ENCODE peak calls at places on chromosomes 11 and 22, in ten cellular contexts. K is ovary, E is transverse colon, M is HepG2, Q is tibial nerve, D is A549, W is SK-N-SH, P is upper lobe of left lung, C is H1, R is stomach. O is an unnamed sample.

GRCh38 chr11:6538456-6538855 is 41.4 kb downstream of the DNHD1 start:
- DNase-seq in K (no peak), E (no peak), M (no peak), Q (no peak), D (no peak), W (no peak), P (peak), C (no peak), R (no peak), O (no peak)

GRCh38 chr11:120061036-120061760 is 76.7 kb downstream of the TRIM29 start:
- DNase-seq in K (no peak), E (no peak), M (no peak), Q (no peak), D (no peak), W (no peak), P (no peak), C (no peak), R (no peak), O (peak)

GRCh38 chr11:78514922-78515502 is 59.7 kb downstream of the NARS2 start:
- DNase-seq in K (no peak), E (no peak), M (no peak), Q (no peak), D (no peak), W (peak), P (no peak), C (no peak), R (no peak), O (no peak)

GRCh38 chr22:33325232-33326004 is 267.2 kb upstream of the SYN3 start:
- DNase-seq in K (no peak), E (no peak), M (no peak), Q (no peak), D (no peak), W (no peak), P (no peak), C (no peak), R (no peak), O (no peak)

GRCh38 chr22:20982563-20982882 is 426 bp downstream of the LZTR1 start:
- DNase-seq in K (no peak), E (no peak), M (no peak), Q (no peak), D (no peak), W (peak), P (no peak), C (no peak), R (no peak), O (no peak)

GRCh38 chr11:66624450-66624849 is 8.0 kb downstream of the RBM14 start:
- DNase-seq in K (no peak), E (no peak), M (no peak), Q (no peak), D (no peak), W (no peak), P (peak), C (no peak), R (no peak), O (no peak)

GRCh38 chr11:55106391-55106790 is 155.6 kb upstream of the TRIM48 start:
- DNase-seq in K (no peak), E (no peak), M (no peak), Q (no peak), D (peak), W (no peak), P (no peak), C (no peak), R (no peak), O (no peak)

GRCh38 chr11:12235945-12236743 is 125.8 kb downstream of the MICAL2 start:
- DNase-seq in K (no peak), E (peak), M (peak), Q (no peak), D (peak), W (peak), P (no peak), C (no peak), R (peak), O (no peak)

GRCh38 chr11:95499516-95500135 is 268.6 kb upstream of the SESN3 start:
- DNase-seq in K (no peak), E (no peak), M (no peak), Q (no peak), D (peak), W (no peak), P (no peak), C (no peak), R (no peak), O (no peak)

GRCh38 chr11:117657801-117658200 is 139.2 kb downstream of the DSCAML1 start:
- DNase-seq in K (no peak), E (no peak), M (no peak), Q (no peak), D (no peak), W (no peak), P (no peak), C (no peak), R (no peak), O (no peak)

DNA sequence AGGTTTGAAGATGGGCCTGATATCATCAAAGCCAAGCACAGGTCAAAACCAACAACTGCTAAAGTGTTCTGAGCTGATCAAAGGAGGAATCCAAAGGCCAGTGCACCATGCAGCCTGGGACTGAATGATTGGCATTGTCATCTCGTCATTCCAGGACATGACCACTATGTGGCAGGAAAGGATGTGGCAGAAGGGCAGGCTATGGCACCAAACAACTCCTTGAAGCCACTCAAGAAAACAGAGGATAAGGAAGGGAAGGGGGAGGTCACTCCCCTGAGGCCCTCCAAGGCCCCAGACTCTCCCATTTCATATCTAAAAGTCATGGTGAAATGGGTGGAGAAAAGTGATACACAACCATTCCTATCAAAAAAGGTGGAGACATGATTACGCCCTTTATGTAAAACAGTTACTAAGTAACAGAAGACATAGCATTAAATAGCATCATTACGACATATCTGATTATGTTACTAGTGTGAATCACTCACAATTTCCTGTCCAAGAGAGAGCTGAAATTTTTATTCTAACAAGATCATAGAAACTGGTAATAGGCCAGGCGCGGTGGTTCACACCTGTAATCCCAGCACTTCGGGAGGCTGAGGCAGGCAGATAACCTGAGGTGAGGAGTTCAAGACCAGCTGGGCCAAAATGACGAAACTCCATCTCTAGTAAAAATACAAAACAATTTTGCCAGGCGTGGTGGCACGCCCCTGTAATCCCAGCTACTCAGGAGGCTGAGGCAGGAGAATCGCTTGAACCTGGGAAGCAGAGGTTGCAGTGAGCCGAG is 49.3 kb downstream of the AHNAK start:
- DNase-seq in K (no peak), E (peak), M (peak), Q (no peak), D (peak), W (peak), P (no peak), C (no peak), R (peak), O (no peak)
- TF ChIP-seq EP300 in K (no peak), E (no peak), M (peak), Q (peak), D (no peak), W (no peak), P (no peak), C (no peak), R (no peak), O (no peak)

GRCh38 chr11:47731466-47731865 is 16.3 kb upstream of the AGBL2 start:
- DNase-seq in K (no peak), E (no peak), M (no peak), Q (no peak), D (no peak), W (no peak), P (no peak), C (no peak), R (no peak), O (no peak)
- H3K4me3 ChIP-seq in K (no peak), E (no peak), M (no peak), Q (no peak), D (no peak), W (no peak), P (no peak), C (no peak), R (no peak), O (no peak)

GRCh38 chr11:48014917-48015316 is 34.6 kb downstream of the PTPRJ start:
- DNase-seq in K (no peak), E (no peak), M (no peak), Q (no peak), D (no peak), W (no peak), P (no peak), C (no peak), R (no peak), O (no peak)

GRCh38 chr11:48013269-48013901 is 33.0 kb downstream of the PTPRJ start:
- DNase-seq in K (no peak), E (peak), M (peak), Q (no peak), D (peak), W (no peak), P (peak), C (no peak), R (peak), O (no peak)

GRCh38 chr11:48007677-48008076 is 27.3 kb downstream of the PTPRJ start:
- DNase-seq in K (no peak), E (no peak), M (no peak), Q (no peak), D (peak), W (no peak), P (no peak), C (no peak), R (no peak), O (no peak)

GRCh38 chr11:48012051-48012391 is 31.7 kb downstream of the PTPRJ start:
- DNase-seq in K (no peak), E (no peak), M (no peak), Q (no peak), D (no peak), W (no peak), P (no peak), C (no peak), R (no peak), O (no peak)

DNA sequence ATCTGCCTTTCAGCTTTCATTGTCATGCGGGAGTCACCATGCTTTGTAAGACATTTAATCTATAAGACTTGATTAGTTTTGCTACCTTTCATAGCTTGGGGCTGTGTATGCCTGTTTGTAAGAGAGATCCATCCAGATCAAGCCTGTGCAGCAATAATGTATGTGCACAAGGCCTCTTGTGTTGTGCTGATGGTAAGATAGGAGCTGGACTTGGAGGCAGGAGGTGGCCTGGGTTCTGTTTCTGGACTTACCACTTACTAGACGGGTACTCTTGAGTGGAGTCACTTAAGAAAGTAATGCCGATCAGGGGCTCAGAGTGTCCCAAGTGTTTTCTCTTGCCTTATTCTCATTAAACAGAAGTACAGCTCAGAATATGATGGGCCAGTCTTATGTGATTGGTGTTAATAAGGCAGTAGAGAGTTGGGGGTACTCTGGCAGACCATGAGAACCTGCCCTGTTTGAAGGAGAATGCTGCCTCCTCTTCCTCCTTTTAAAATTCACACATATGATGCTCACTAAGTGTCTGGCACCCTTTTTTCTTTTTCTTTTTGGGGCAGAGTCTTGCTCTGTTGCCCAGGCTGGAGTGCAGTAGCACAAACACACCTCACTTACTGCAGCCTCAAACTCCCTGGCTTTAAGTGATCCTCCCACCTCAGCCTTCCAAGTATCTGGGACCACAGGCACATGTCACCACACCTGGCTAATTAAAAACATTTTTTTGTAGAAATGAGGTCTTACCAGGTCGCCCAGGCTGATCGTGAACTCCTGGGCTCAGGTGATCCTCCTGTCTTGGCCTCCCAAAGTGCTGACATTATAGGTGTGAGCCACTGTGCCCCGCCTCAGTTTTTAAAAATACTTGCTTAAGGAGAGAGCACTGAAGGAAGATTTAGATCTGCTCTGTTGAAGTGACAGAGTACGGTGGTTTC is 31.0 kb downstream of the PTPRJ start:
- DNase-seq in K (no peak), E (no peak), M (no peak), Q (no peak), D (no peak), W (no peak), P (no peak), C (no peak), R (no peak), O (no peak)
- H3K27ac ChIP-seq in K (no peak), E (peak), M (no peak), Q (no peak), D (peak), W (no peak), P (peak), C (no peak), R (peak), O (no peak)

DNA sequence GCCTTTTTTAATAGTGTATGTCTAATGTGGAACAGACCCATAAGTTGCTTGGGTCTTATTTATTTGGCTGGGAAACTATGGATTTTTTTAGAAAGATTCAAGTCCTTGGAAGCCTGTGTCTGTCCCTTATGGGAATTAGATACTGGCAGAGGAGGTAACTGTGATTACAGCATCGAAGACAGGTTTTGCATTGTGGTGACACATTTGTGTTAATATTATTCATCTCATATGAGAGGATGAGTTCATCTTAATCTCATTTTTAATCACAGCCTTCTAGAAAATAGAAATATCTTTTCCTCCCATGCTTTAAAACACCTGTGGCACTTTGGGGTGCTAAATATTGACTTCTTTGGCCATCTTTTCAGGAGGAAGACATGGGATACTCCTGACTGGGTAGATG is 9.2 kb downstream of the TAB1 start:
- DNase-seq in K (no peak), E (no peak), M (no peak), Q (no peak), D (no peak), W (no peak), P (no peak), C (no peak), R (no peak), O (no peak)
- TF ChIP-seq EP300 in K (no peak), E (no peak), M (no peak), Q (no peak), D (no peak), W (no peak), P (no peak), C (no peak), R (no peak), O (no peak)

GRCh38 chr11:64876226-64876750 is 2.1 kb downstream of the EHD1 start:
- DNase-seq in K (no peak), E (no peak), M (no peak), Q (no peak), D (no peak), W (no peak), P (no peak), C (no peak), R (no peak), O (no peak)
- H3K4me3 ChIP-seq in K (peak), E (peak), M (no peak), Q (peak), D (peak), W (peak), P (peak), C (no peak), R (peak), O (peak)

DNA sequence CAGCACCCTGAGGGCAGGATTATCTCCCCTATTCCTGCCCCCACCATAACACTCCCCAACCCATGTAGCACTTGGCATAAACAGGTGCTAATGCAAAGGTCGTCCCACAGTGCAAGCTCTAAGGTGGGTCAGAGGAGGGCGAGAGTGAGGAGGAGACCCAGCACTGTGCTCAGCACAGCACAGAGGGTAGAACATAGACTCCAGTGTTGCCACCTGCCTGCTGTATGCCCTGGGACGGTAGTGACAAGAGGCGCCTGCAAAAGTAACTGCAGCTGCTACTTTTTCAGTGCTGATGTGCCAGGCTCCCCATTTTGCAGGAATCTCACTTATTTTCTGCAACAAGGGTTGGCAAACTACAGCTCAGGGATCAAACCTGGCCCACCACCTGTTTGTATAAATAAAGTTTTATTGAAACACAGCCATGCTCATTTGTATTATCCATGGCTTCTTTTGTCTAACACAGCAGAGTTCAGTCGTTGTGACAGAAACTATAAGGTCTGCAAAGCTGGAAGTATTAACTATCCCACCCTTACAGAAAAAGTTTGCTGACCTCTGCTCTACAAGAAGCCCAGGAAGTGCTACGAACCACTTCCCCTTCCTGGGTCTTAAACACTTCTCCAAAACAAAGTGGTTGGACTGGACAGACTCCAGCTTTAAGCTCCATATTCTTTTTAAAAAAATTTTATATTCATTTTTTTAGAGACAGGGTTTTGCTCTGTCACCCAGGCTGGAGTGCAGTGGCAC is 16.9 kb upstream of the CDC42BPG start:
- DNase-seq in K (no peak), E (no peak), M (no peak), Q (no peak), D (no peak), W (no peak), P (no peak), C (no peak), R (no peak), O (no peak)
- H3K27ac ChIP-seq in K (no peak), E (peak), M (peak), Q (no peak), D (no peak), W (no peak), P (peak), C (no peak), R (peak), O (no peak)

GRCh38 chr22:36546932-36547331 is 18.0 kb upstream of the EIF3D start:
- DNase-seq in K (no peak), E (no peak), M (peak), Q (no peak), D (peak), W (no peak), P (no peak), C (no peak), R (no peak), O (no peak)

GRCh38 chr22:36540867-36541642 is 12.1 kb upstream of the EIF3D start:
- DNase-seq in K (no peak), E (no peak), M (no peak), Q (no peak), D (no peak), W (no peak), P (no peak), C (no peak), R (no peak), O (no peak)

GRCh38 chr22:36541831-36542391 is 12.9 kb upstream of the EIF3D start:
- DNase-seq in K (no peak), E (no peak), M (no peak), Q (no peak), D (peak), W (no peak), P (no peak), C (no peak), R (peak), O (no peak)

GRCh38 chr22:36546092-36546804 is 17.3 kb upstream of the EIF3D start:
- DNase-seq in K (no peak), E (peak), M (peak), Q (no peak), D (peak), W (peak), P (no peak), C (peak), R (no peak), O (no peak)

DNA sequence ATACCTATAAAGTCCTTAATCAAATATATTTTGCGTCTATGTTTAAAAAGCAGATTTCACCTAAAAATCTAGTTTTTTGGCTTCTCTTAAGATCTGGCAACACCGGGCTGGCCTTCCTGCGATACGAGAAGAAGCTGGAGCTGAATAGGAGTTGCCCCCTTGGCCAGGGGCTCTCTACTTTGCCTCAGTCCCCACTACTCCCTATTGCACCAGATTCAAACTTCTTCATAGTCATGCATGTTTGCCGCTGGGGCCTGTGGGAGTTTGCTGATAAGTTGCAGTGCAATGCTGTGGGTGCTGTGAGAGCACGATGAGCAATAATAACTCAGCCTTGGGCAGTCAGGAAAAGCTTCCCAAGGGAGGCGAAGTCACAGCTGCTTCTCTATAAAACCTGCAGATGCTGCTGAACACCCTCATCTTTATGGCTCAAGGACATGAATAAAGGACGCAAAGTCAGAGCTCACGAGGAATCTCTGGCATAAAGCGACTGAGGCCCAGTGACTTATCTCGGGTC is 15.2 kb upstream of the EIF3D start:
- DNase-seq in K (no peak), E (no peak), M (no peak), Q (no peak), D (no peak), W (no peak), P (no peak), C (no peak), R (no peak), O (no peak)
- TF ChIP-seq EP300 in K (no peak), E (no peak), M (no peak), Q (no peak), D (no peak), W (no peak), P (no peak), C (no peak), R (no peak), O (no peak)

DNA sequence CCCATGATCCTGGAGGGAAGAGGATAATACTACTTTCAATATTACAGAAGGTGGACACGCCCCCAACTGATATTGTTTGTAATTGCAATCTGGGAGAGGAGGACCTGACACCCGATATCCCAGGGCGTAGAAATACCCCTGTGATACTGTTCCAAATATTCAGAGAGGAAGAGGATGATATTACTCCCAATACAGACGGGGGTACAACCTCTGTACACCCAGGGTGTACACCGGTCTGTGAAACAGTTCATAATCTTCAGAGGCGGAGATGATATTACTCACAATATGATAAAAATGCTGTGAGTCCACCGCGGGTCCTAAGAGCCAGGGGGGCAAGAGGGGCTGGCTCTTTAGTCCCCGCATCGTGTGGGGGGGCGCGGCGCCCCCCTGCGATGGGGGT is 57.2 kb upstream of the ALDH3B2 start:
- DNase-seq in K (no peak), E (no peak), M (no peak), Q (no peak), D (no peak), W (peak), P (no peak), C (no peak), R (no peak), O (no peak)
- H3K4me3 ChIP-seq in K (no peak), E (peak), M (no peak), Q (no peak), D (peak), W (peak), P (peak), C (peak), R (peak), O (peak)

O was measured in suprapubic skin.